ENCODE peak calls at places on chromosomes 5 and 9, in nine cellular contexts. U, B, M, L, K, I, W, H and A are unnamed samples.

GRCh38 chr9:131606896-131607567 is 61.7 kb downstream of the PRRT1B start:
- DNase-seq in U (no peak), L (no peak), B (no peak), H (no peak), K (no peak), W (no peak), I (no peak), M (no peak), A (no peak)

GRCh38 chr5:143428155-143428554 is 24.7 kb upstream of the NR3C1 start:
- DNase-seq in M (no peak), U (no peak), H (no peak), I (no peak), B (no peak), L (peak; percentile 41), W (no peak), K (no peak), A (no peak)

GRCh38 chr5:82521431-82522051 is 243.4 kb upstream of the RPS23 start:
- DNase-seq in K (no peak), M (no peak), I (no peak), L (no peak), W (no peak), U (no peak), H (no peak), B (no peak), A (no peak)

GRCh38 chr5:159897786-159898393 is 18.4 kb upstream of the ADRA1B start:
- DNase-seq in K (no peak), W (peak; percentile 55), B (no peak), M (no peak), L (no peak), U (no peak), H (no peak), I (no peak), A (no peak)

GRCh38 chr5:90483206-90483605 is 8.5 kb downstream of the POLR3G start:
- DNase-seq in U (no peak), I (no peak), L (no peak), W (no peak), K (no peak), M (no peak), H (no peak), B (no peak), A (no peak)

GRCh38 chr9:121645003-121645402 is 6.4 kb upstream of the DAB2IP start:
- DNase-seq in U (peak; percentile 39), I (no peak), L (peak; percentile 44), K (no peak), M (no peak), W (no peak), B (no peak), H (no peak), A (no peak)

GRCh38 chr5:157571357-157571827 is 4.2 kb downstream of the ADAM19 start:
- DNase-seq in M (no peak), K (no peak), H (no peak), B (no peak), U (no peak), W (no peak), I (peak; percentile 35), L (peak; percentile 73), A (no peak)

GRCh38 chr9:134733480-134734232 is 92.1 kb downstream of the COL5A1 start:
- DNase-seq in L (no peak), I (no peak), B (no peak), M (no peak), U (no peak), H (no peak), K (no peak), W (no peak), A (no peak)

DNA sequence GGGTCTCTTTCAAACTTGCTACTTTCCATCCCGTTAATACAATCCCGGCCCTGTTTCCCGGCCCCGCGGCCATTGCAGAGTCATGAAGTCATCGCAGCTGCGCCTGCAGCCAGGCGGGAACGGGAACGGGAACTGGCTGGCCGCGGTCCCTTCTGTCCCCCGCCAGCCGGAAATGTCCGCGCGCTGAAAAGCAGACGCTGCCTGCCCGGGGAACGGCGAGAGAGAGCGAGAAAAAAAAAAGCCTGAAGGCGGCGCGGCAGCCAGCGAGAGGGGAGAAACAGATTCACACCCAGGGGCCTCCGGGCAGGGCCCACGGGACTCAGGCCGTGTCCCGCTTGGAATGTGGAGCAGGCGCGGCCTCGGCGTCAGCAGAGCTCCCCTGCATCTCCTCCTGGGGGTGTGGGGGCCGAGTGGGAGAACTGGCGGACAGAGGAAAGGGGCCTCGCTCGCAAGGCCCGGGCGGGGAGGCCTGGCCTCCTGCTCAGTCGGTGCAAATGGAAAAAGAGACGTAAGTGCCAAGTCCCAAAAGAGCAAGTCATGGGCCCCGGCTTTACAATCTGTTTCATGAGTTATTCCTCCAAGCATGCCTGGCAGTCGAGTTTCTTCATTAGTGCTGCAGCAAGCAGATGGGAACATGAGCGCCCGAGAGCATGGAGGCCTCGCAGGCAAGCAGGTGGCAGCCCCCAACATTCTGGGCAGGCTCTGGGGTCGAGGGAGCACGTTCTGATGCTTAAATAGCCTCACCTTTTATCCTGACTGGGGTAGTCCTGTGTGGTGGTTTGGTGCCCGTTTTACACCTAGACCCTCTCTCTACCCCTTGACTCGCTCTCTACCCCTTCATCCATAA is 201.3 kb upstream of the GAS1 start:
- DNase-seq in U (peak; percentile 83), K (peak; percentile 79), B (peak; percentile 50), H (peak; percentile 37), M (peak; percentile 83), I (peak; percentile 46), W (peak; percentile 70), L (peak; percentile 32), A (no peak)
- TF ChIP-seq CTCF in U (no peak), K (no peak), B (no peak), H (no peak), M (no peak), I (no peak), W (no peak), L (no peak), A (no peak)

GRCh38 chr9:4119778-4120554 is 179.9 kb downstream of the GLIS3 start:
- DNase-seq in L (no peak), U (no peak), M (no peak), B (no peak), H (no peak), K (no peak), I (no peak), W (no peak), A (no peak)

GRCh38 chr9:4118666-4119065 is 181.2 kb downstream of the GLIS3 start:
- DNase-seq in B (no peak), L (no peak), K (peak; percentile 75), H (no peak), W (no peak), U (no peak), M (no peak), I (no peak), A (no peak)

GRCh38 chr9:4116708-4117460 is 183.0 kb downstream of the GLIS3 start:
- DNase-seq in K (no peak), B (no peak), U (no peak), M (no peak), W (no peak), H (no peak), L (no peak), I (no peak), A (no peak)

GRCh38 chr9:4116091-4116581 is 183.7 kb downstream of the GLIS3 start:
- DNase-seq in K (no peak), H (no peak), I (no peak), M (no peak), U (no peak), L (no peak), B (no peak), W (no peak), A (no peak)

DNA sequence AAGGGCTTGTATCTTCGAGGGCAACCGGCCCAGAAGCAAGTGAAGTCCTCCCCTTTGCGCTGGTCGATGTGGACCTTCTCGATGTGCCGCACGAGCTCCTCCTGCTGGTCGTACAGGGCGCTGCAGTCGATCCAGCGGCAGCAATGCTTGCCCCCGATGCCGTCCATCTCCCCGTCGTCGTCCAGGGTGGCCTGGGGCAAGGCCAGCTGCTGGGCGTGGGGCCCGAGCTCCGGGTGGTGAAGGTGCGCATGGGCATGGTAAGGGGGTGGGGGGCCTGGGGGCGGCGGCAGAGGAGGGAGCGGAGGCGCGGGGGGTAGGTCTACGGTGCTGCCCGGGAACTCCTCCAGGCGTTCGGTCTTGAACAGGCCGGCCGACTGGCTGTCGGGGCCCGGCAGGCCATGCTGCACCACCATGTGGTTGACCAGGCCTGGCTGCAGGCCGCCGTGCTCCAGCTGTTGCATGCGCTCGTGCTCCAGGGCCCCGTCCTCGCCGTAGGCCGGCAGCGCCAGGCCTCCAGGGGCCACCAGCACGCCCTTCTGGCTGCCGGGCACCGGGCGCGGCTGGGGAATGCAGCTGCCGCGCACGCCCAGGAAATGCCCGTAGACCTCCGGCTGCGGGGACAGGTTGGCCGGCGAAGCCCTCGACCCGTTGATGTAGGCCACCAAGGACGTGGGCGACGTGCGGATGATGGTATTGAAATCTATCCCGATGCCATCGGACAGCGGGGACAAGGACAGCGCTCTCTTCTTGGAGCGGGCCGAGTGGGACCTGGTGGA is 181.8 kb downstream of the GLIS3 start:
- DNase-seq in W (peak; percentile 41), L (peak; percentile 53), K (peak; percentile 70), M (peak; percentile 87), I (peak; percentile 28), H (no peak), B (no peak), U (peak; percentile 25), A (no peak)
- TF ChIP-seq CTCF in W (peak; percentile 36), L (peak; percentile 78), K (peak; percentile 45), M (peak; percentile 68), I (no peak), H (peak; percentile 37), B (peak; percentile 7), U (peak; percentile 37), A (peak; percentile 17)

DNA sequence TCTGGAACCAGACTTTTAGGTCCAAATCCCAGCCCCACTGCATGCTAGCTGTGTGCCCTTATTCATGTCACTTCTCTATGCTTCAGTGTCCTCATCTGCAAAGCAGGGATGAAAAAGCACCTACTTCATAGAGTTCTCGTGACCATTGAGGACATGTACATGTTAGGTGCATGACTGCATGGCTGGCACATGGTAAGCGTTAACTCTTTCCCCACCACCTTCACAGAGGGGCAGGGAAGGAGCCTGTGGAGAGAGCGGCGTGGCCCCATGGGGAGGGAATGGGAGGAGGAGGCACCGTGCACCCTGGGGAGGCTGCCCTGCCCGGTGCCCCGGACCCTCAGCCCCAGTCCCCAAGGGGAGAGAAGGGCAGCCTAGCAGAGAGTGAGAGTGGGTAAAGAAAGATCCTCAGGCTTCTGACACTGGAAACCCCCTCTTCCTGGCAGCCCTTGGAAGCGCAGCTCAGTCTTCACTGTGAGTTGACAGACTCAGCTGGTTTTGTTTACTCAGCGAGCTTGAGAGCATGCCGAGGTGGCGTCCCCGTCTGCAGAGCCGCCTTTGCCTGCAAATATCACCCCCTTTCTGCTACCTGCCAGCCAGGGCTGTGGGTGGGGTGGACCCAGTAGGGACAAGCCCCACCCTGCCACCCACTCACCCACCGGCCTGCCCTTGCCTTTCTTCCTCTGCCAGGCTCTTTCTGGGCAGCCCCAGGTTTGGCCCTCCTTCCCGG is 10.6 kb upstream of the ANGPTL2 start:
- DNase-seq in B (no peak), W (peak; percentile 56), M (peak; percentile 42), U (no peak), K (no peak), H (no peak), I (no peak), L (no peak), A (no peak)
- TF ChIP-seq CTCF in B (no peak), W (no peak), M (no peak), U (no peak), K (no peak), H (no peak), I (no peak), L (no peak), A (no peak)

GRCh38 chr9:99561435-99562262 is 260.0 kb upstream of the NR4A3 start:
- DNase-seq in H (no peak), U (no peak), M (no peak), L (no peak), B (no peak), K (no peak), W (no peak), I (no peak), A (no peak)

GRCh38 chr9:99565203-99565602 is 256.5 kb upstream of the NR4A3 start:
- DNase-seq in W (no peak), L (no peak), M (no peak), I (no peak), H (no peak), B (no peak), K (no peak), U (no peak), A (no peak)

GRCh38 chr9:99560561-99560960 is 261.1 kb upstream of the NR4A3 start:
- DNase-seq in U (no peak), H (no peak), L (no peak), K (no peak), M (no peak), W (no peak), B (no peak), I (no peak), A (no peak)

GRCh38 chr9:99562263-99562565 is 259.5 kb upstream of the NR4A3 start:
- DNase-seq in I (no peak), K (no peak), L (no peak), M (no peak), B (no peak), W (no peak), U (no peak), H (no peak), A (no peak)

DNA sequence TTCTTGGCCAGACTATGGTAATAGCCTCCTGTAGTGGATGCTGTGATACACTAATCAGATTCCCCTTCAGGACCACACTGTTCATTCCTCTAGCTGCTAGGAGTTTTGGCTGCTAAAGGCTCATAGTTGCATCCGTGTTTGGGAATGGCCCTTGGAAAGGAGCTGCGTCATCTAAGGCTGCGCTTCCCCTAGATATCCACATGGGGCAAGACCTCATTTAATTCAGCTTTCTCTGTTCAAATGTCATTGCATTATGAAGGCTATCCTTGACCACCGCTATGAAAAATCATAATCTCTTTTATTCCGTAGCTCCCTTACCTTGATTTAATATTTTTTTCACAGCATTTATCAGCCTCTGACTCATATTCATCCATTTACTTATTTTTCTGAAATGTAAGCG is 258.3 kb upstream of the NR4A3 start:
- DNase-seq in U (no peak), K (no peak), I (no peak), W (no peak), L (no peak), H (no peak), B (no peak), M (no peak), A (no peak)
- TF ChIP-seq CTCF in U (peak; percentile 29), K (no peak), I (no peak), W (no peak), L (no peak), H (no peak), B (no peak), M (no peak), A (no peak)